ENCODE peak calls at places on chromosomes 13 and 19, in five cellular contexts. X, J, M, T and B are unnamed samples.

GRCh38 chr13:62360609-62361008 is 945.0 kb upstream of the PCDH20 start:
- DNase-seq in J (no peak), M (no peak), X (no peak), T (no peak), B (no peak)

GRCh38 chr13:109412232-109412935 is 374.0 kb downstream of the IRS2 start:
- DNase-seq in J (no peak), X (peak), T (peak), M (peak), B (peak)

GRCh38 chr13:31940076-31940475 is 91.5 kb upstream of the FRY start:
- DNase-seq in X (no peak), T (no peak), J (no peak), M (no peak), B (no peak)

GRCh38 chr19:14530005-14530348 is 583 bp downstream of the TECR start:
- DNase-seq in J (no peak), T (no peak), M (no peak), X (no peak), B (no peak)

GRCh38 chr13:21638319-21639282 is 32.3 kb upstream of the FGF9 start:
- DNase-seq in X (peak), J (no peak), M (peak), T (no peak), B (no peak)

GRCh38 chr13:111247552-111247951 is 72.9 kb upstream of the TEX29 start:
- DNase-seq in X (no peak), J (no peak), M (no peak), T (no peak), B (no peak)

GRCh38 chr19:1491849-1492170 is 829 bp downstream of the REEP6 start:
- DNase-seq in M (no peak), T (no peak), X (no peak), J (no peak), B (no peak)

GRCh38 chr19:4385291-4386037 is 14.9 kb downstream of the SH3GL1 start:
- DNase-seq in J (no peak), M (no peak), T (no peak), X (no peak), B (no peak)

GRCh38 chr13:46373623-46374022 is 13.4 kb downstream of the RUBCNL start:
- DNase-seq in X (no peak), J (no peak), T (no peak), M (no peak), B (no peak)

GRCh38 chr19:48510421-48511268 is 990 bp downstream of the LMTK3 start:
- DNase-seq in X (peak), M (peak), J (no peak), T (peak), B (peak)

GRCh38 chr19:29014857-29015436 is 198.0 kb downstream of the UQCRFS1 start:
- DNase-seq in X (no peak), J (no peak), T (no peak), M (no peak), B (no peak)

GRCh38 chr13:60933638-60934037 is 482.0 kb downstream of the PCDH20 start:
- DNase-seq in T (no peak), M (no peak), J (no peak), X (no peak), B (no peak)

GRCh38 chr13:66826398-66826797 is 403.7 kb downstream of the PCDH9 start:
- DNase-seq in J (no peak), T (no peak), X (no peak), M (no peak), B (no peak)